ENCODE peak calls at places on chromosome 5, in six cellular contexts. L is Peyer's patch, Z is HCT116, W is tibial nerve, E is body of pancreas, X is K562. I is an unnamed sample.

GRCh38 chr5:120012441-120012840 is 383.1 kb downstream of the FAM170A start:
- DNase-seq in L (no peak), Z (no peak), W (no peak), E (no peak), X (no peak), I (no peak)

GRCh38 chr5:160009591-160009989 is 651 bp downstream of the TTC1 start:
- DNase-seq in L (no peak), Z (no peak), W (no peak), E (no peak), X (no peak), I (no peak)

GRCh38 chr5:32690153-32690552 is 21.0 kb upstream of the NPR3 start:
- DNase-seq in L (no peak), Z (no peak), W (no peak), E (no peak), X (peak), I (no peak)

GRCh38 chr5:137096149-137097103 is 402.7 kb downstream of the SPOCK1 start:
- DNase-seq in L (no peak), Z (no peak), W (no peak), E (no peak), X (no peak), I (no peak)

GRCh38 chr5:59418766-59419165 is 474.8 kb downstream of the PDE4D start:
- DNase-seq in L (peak), Z (no peak), W (no peak), E (no peak), X (no peak), I (no peak)

GRCh38 chr5:80300125-80300524 is 19.7 kb upstream of the SPZ1 start:
- DNase-seq in L (no peak), Z (no peak), W (no peak), E (no peak), X (no peak), I (no peak)

GRCh38 chr5:35067985-35068384 is 20.2 kb upstream of the AGXT2 start:
- DNase-seq in L (no peak), Z (no peak), W (no peak), E (no peak), X (no peak), I (no peak)

GRCh38 chr5:51382759-51383493 is at the start of gene ISL1:
- DNase-seq in L (peak), Z (peak), W (no peak), E (peak), X (peak), I (no peak)

GRCh38 chr5:40689442-40689841 is 9.7 kb downstream of the PTGER4 start:
- DNase-seq in L (peak), Z (peak), W (no peak), E (peak), X (peak), I (peak)

GRCh38 chr5:120684749-120685415 is 220.8 kb downstream of the PRR16 start:
- DNase-seq in L (no peak), Z (no peak), W (no peak), E (no peak), X (peak), I (no peak)

GRCh38 chr5:96652769-96653455 is 9.3 kb upstream of the CAST start:
- DNase-seq in L (no peak), Z (no peak), W (no peak), E (no peak), X (no peak), I (no peak)

GRCh38 chr5:141494761-141495455 is 6.0 kb downstream of the PCDHGC5 start:
- DNase-seq in L (no peak), Z (no peak), W (no peak), E (no peak), X (no peak), I (no peak)

DNA sequence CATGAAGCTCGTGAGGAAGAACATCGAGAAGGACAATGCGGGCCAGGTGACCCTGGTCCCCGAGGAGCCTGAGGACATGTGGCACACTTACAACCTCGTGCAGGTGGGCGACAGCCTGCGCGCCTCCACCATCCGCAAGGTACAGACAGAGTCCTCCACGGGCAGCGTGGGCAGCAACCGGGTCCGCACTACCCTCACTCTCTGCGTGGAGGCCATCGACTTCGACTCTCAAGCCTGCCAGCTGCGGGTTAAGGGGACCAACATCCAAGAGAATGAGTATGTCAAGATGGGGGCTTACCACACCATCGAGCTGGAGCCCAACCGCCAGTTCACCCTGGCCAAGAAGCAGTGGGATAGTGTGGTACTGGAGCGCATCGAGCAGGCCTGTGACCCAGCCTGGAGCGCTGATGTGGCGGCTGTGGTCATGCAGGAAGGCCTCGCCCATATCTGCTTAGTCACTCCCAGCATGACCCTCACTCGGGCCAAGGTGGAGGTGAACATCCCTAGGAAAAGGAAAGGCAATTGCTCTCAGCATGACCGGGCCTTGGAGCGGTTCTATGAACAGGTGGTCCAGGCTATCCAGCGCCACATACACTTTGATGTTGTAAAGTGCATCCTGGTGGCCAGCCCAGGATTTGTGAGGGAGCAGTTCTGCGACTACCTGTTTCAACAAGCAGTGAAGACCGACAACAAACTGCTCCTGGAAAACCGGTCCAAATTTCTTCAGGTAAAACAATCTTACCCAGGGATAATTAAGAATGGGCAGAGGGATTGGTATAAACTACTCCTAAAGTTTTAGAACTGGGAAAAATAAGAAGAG is 12.9 kb downstream of the ITGA1 start:
- DNase-seq in L (peak), Z (no peak), W (peak), E (peak), X (peak), I (peak)
- TF ChIP-seq POLR2A in L (peak), Z (no peak), W (no peak), E (no peak), X (peak), I (peak)

GRCh38 chr5:139439013-139439903 is at the start of gene DNAJC18:
- DNase-seq in L (peak), Z (peak), W (peak), E (peak), X (peak), I (peak)
- TF ChIP-seq POLR2A in L (peak), Z (no peak), W (peak), E (peak), X (peak), I (peak)

GRCh38 chr5:88268414-88269184 is at the start of gene TMEM161B:
- DNase-seq in L (peak), Z (peak), W (peak), E (peak), X (peak), I (peak)
- TF ChIP-seq POLR2A in L (peak), Z (peak), W (no peak), E (peak), X (peak), I (peak)

GRCh38 chr5:62494772-62495171 is 82.2 kb downstream of the IPO11 start:
- DNase-seq in L (no peak), Z (no peak), W (no peak), E (no peak), X (no peak), I (no peak)

GRCh38 chr5:62486672-62487071 is 74.1 kb downstream of the IPO11 start:
- DNase-seq in L (no peak), Z (no peak), W (no peak), E (no peak), X (no peak), I (no peak)

GRCh38 chr5:62488531-62488930 is 76.0 kb downstream of the IPO11 start:
- DNase-seq in L (no peak), Z (no peak), W (no peak), E (no peak), X (no peak), I (no peak)

DNA sequence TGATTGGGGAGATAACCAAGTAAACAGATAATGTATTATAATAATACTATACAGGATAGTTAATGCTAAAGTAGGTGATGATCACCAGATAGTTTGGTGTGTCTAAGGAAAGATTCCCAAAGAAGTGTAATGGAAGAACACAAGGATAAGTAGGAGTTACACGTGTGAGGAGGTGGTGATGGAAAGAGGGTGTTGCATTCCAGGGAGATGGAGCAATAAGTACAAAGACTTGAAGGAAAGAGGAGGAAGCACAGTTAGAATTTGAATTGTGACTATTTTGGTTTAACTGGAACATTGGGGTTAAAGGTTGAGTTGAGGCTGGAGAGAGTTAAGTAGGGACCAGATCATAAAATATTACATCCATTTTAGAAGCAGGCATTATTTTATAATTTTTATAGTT is 76.9 kb downstream of the IPO11 start:
- DNase-seq in L (no peak), Z (no peak), W (no peak), E (no peak), X (no peak), I (no peak)
- TF ChIP-seq POLR2A in L (no peak), Z (no peak), W (no peak), E (no peak), X (no peak), I (no peak)

GRCh38 chr5:158679221-158679641 is 420.5 kb downstream of the EBF1 start:
- DNase-seq in L (no peak), Z (no peak), W (no peak), E (no peak), X (no peak), I (no peak)
- TF ChIP-seq POLR2A in L (no peak), Z (no peak), W (no peak), E (no peak), X (no peak), I (no peak)

DNA sequence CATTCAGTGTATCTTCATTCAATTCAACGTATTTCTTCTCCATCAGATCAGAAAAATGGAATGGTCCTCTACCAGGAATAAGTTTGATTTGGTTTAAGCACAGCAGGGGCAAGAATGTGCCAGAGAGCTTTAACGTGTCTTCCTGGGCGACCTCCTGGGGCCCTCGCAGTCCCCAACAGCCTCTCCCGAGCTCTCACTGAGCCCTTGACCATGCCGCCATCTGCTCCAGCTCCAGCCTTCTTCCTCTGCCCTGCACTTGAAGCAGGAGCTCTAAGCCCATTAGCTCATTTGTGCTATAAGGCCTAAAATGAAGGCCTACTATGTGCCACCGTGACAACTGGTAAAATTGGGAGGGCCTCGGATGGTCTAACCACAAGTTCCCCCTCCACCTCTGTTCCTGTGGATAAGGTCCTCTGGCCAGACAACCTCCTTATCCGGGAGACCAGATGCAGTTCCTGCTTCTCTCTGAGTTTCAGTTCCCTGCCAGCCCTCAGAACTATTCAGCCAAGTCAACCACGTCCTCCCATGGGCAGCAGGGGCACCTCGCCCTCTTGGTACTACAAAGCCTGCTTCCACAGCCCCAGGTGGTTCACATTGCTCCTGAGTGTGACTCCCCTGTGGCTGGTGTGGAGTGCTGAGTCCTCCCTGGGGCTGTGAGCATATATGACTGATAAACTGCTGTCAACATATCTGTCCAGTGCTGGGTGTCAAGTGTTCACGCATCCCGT is 35.8 kb downstream of the C5orf15 start:
- DNase-seq in L (peak), Z (no peak), W (no peak), E (no peak), X (peak), I (no peak)
- TF ChIP-seq POLR2A in L (no peak), Z (no peak), W (no peak), E (no peak), X (no peak), I (no peak)

GRCh38 chr5:73369283-73369682 is 79.3 kb downstream of the FOXD1 start:
- DNase-seq in L (no peak), Z (no peak), W (no peak), E (no peak), X (no peak), I (no peak)

GRCh38 chr5:73373814-73374510 is 74.6 kb downstream of the FOXD1 start:
- DNase-seq in L (no peak), Z (no peak), W (no peak), E (no peak), X (no peak), I (no peak)

GRCh38 chr5:73370076-73370475 is 78.5 kb downstream of the FOXD1 start:
- DNase-seq in L (no peak), Z (no peak), W (no peak), E (no peak), X (no peak), I (no peak)

GRCh38 chr5:73367650-73368049 is 80.9 kb downstream of the FOXD1 start:
- DNase-seq in L (no peak), Z (no peak), W (no peak), E (no peak), X (no peak), I (no peak)

GRCh38 chr5:73370620-73371583 is 77.7 kb downstream of the FOXD1 start:
- DNase-seq in L (no peak), Z (peak), W (no peak), E (no peak), X (no peak), I (peak)
- TF ChIP-seq POLR2A in L (no peak), Z (no peak), W (no peak), E (no peak), X (no peak), I (no peak)

DNA sequence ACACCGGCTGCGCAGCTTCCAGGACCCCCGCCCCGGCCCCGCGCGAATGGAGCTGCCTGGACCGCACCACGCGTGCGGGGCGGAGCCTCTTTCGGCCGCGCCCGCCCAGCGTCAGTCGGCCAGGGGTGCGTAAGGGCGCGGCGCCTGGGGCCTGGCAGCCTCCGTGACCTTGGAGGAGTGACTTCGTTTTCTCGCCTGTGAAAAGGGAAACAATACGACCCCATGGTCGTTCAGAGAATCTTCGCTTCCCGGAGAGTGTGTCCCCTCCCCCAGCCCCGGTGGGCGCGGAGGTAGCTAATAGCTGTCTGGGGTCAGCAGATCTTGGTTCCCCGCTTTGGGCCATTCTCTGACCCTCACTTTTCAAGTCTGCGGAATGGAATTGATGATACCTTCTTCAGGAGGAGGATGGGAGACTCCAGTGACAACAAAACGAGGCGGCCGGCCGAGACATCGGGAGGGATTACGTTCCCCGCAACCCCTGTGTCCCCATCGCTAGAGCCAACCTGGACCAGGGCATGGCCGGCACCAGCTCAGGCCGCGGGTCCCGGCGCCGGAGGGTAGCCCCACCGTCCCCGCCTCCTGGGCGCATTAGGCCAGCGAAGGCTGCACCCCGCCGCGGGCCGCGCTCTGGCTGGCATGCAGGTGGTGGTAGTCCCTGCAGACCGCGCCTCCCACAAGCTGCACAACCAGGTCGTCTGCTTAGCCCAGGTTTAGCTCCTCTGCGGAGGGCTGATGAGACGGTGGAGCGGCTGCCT is 5.5 kb upstream of the CDHR2 start:
- DNase-seq in L (peak), Z (no peak), W (no peak), E (peak), X (peak), I (peak)
- TF ChIP-seq POLR2A in L (peak), Z (peak), W (no peak), E (peak), X (peak), I (peak)

GRCh38 chr5:10631597-10631996 is 67.7 kb downstream of the ANKRD33B start:
- DNase-seq in L (no peak), Z (no peak), W (no peak), E (no peak), X (no peak), I (no peak)
- TF ChIP-seq POLR2A in L (no peak), Z (no peak), W (no peak), E (no peak), X (no peak), I (no peak)

GRCh38 chr5:37206733-37207132 is 42.4 kb downstream of the CPLANE1 start:
- DNase-seq in L (no peak), Z (no peak), W (no peak), E (no peak), X (no peak), I (no peak)

GRCh38 chr5:37212096-37212495 is 37.1 kb downstream of the CPLANE1 start:
- DNase-seq in L (no peak), Z (no peak), W (no peak), E (no peak), X (peak), I (no peak)

GRCh38 chr5:37207802-37208201 is 41.4 kb downstream of the CPLANE1 start:
- DNase-seq in L (no peak), Z (no peak), W (no peak), E (no peak), X (no peak), I (no peak)

GRCh38 chr5:37211661-37212060 is 37.5 kb downstream of the CPLANE1 start:
- DNase-seq in L (no peak), Z (no peak), W (no peak), E (no peak), X (no peak), I (no peak)

DNA sequence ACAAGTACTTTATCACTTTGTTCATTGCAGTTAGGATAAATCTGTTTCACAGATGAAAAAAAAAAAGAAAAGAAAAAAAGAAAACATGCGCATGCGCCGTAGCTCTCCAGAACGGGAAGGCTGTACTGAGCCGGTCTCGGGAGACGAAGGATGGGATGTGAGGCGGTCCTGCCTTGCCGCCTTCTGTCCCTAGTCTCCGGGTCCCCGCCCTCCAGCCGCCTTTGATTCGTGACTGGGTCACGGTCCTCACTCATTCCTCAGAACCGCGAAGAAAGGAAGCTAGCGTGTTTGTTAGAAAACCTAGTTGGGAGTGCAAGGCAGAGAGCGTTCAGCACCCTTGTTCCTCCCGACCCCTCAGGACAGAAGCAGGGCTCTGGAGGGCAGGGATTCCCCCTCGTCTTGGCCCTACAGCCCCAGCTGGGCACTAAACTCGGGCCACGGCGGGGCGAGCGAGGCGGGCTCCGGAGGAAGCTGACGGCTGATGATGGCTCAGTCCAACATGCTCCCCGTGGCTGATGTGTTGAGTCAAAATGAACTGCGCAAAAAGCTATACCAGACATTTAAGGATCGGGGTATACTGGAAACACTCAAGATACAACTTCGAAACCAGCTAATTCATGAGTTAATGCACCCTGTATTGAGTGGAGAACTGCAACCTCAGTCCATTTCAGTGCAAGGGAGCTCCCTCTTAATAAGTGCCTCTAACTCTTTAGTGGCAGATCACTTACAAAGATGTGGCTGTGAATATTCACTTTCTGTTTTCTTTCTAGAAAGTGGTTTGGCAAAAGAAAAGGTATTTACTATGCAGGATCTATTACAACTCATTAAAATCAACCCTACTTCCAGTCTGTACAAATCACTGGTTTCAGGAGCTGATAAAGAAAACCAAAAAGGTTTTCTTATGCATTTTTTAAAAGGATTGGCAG is 40.0 kb downstream of the CPLANE1 start:
- DNase-seq in L (no peak), Z (no peak), W (no peak), E (no peak), X (no peak), I (no peak)
- TF ChIP-seq POLR2A in L (no peak), Z (no peak), W (no peak), E (no peak), X (no peak), I (no peak)